ENCODE peak calls at places on chromosomes 4 and X, in seven cellular contexts. One of them, this sample, is unnamed.

GRCh38 chrX:101617211-101618191 is at the start of gene ARMCX6:
- DNase-seq in endothelial cell of umbilical vein: peak
- DNase-seq in progenitor cell of endocrine pancreas: peak
- DNase-seq in A549: peak
- DNase-seq in cardiac fibroblast: peak
- DNase-seq in left lung: peak
- DNase-seq in A673: peak
- DNase-seq in this sample: peak

GRCh38 chrX:80751456-80751855 is 58.2 kb downstream of the BRWD3 start:
- DNase-seq in endothelial cell of umbilical vein: no peak
- DNase-seq in progenitor cell of endocrine pancreas: no peak
- DNase-seq in A549: no peak
- DNase-seq in cardiac fibroblast: no peak
- DNase-seq in left lung: no peak
- DNase-seq in A673: no peak
- DNase-seq in this sample: no peak

GRCh38 chr4:3657917-3658913 is 108.0 kb upstream of the ADRA2C start:
- DNase-seq in endothelial cell of umbilical vein: no peak
- DNase-seq in progenitor cell of endocrine pancreas: no peak
- DNase-seq in A549: no peak
- DNase-seq in cardiac fibroblast: peak
- DNase-seq in left lung: no peak
- DNase-seq in A673: peak
- DNase-seq in this sample: no peak

GRCh38 chrX:75211976-75212375 is 55.9 kb upstream of the ABCB7 start:
- DNase-seq in endothelial cell of umbilical vein: no peak
- DNase-seq in progenitor cell of endocrine pancreas: no peak
- DNase-seq in A549: no peak
- DNase-seq in cardiac fibroblast: no peak
- DNase-seq in left lung: no peak
- DNase-seq in A673: no peak
- DNase-seq in this sample: no peak

GRCh38 chr4:142404191-142404611 is 441.9 kb downstream of the INPP4B start:
- DNase-seq in endothelial cell of umbilical vein: peak
- DNase-seq in progenitor cell of endocrine pancreas: no peak
- DNase-seq in A549: peak
- DNase-seq in cardiac fibroblast: peak
- DNase-seq in left lung: peak
- DNase-seq in A673: peak
- DNase-seq in this sample: no peak

GRCh38 chrX:74509989-74510388 is 88.7 kb downstream of the SLC16A2 start:
- DNase-seq in endothelial cell of umbilical vein: no peak
- DNase-seq in progenitor cell of endocrine pancreas: no peak
- DNase-seq in A549: no peak
- DNase-seq in cardiac fibroblast: peak
- DNase-seq in left lung: no peak
- DNase-seq in A673: no peak
- DNase-seq in this sample: no peak

GRCh38 chr4:55910140-55910539 is 38.6 kb upstream of the CEP135 start:
- DNase-seq in endothelial cell of umbilical vein: no peak
- DNase-seq in progenitor cell of endocrine pancreas: no peak
- DNase-seq in A549: no peak
- DNase-seq in cardiac fibroblast: peak
- DNase-seq in left lung: no peak
- DNase-seq in A673: no peak
- DNase-seq in this sample: no peak

GRCh38 chr4:45063701-45064100 is 337.3 kb upstream of the GNPDA2 start:
- DNase-seq in endothelial cell of umbilical vein: no peak
- DNase-seq in progenitor cell of endocrine pancreas: no peak
- DNase-seq in A549: no peak
- DNase-seq in cardiac fibroblast: no peak
- DNase-seq in left lung: no peak
- DNase-seq in A673: peak
- DNase-seq in this sample: no peak

GRCh38 chr4:170047774-170048354 is 21.7 kb upstream of the MFAP3L start:
- DNase-seq in endothelial cell of umbilical vein: peak
- DNase-seq in progenitor cell of endocrine pancreas: peak
- DNase-seq in A549: peak
- DNase-seq in cardiac fibroblast: peak
- DNase-seq in left lung: no peak
- DNase-seq in A673: peak
- DNase-seq in this sample: no peak

GRCh38 chrX:119647552-119648420 is 41.6 kb upstream of the NKRF start:
- DNase-seq in endothelial cell of umbilical vein: no peak
- DNase-seq in progenitor cell of endocrine pancreas: no peak
- DNase-seq in A549: no peak
- DNase-seq in cardiac fibroblast: no peak
- DNase-seq in left lung: no peak
- DNase-seq in A673: no peak
- DNase-seq in this sample: no peak

GRCh38 chr4:39495446-39496208 is 31.6 kb downstream of the UGDH start:
- DNase-seq in endothelial cell of umbilical vein: no peak
- DNase-seq in progenitor cell of endocrine pancreas: no peak
- DNase-seq in A549: no peak
- DNase-seq in cardiac fibroblast: peak
- DNase-seq in left lung: no peak
- DNase-seq in A673: no peak
- DNase-seq in this sample: no peak

GRCh38 chr4:5932021-5932553 is 39.2 kb upstream of the CRMP1 start:
- DNase-seq in endothelial cell of umbilical vein: no peak
- DNase-seq in progenitor cell of endocrine pancreas: no peak
- DNase-seq in A549: no peak
- DNase-seq in cardiac fibroblast: no peak
- DNase-seq in left lung: no peak
- DNase-seq in A673: no peak
- DNase-seq in this sample: no peak

GRCh38 chr4:13541720-13542576 is 2.4 kb downstream of the NKX3-2 start:
- DNase-seq in endothelial cell of umbilical vein: no peak
- DNase-seq in progenitor cell of endocrine pancreas: peak
- DNase-seq in A549: no peak
- DNase-seq in cardiac fibroblast: no peak
- DNase-seq in left lung: no peak
- DNase-seq in A673: no peak
- DNase-seq in this sample: no peak

GRCh38 chrX:33183366-33183765 is 28.0 kb downstream of the DMD start:
- DNase-seq in endothelial cell of umbilical vein: peak
- DNase-seq in progenitor cell of endocrine pancreas: no peak
- DNase-seq in A549: no peak
- DNase-seq in cardiac fibroblast: peak
- DNase-seq in left lung: no peak
- DNase-seq in A673: peak
- DNase-seq in this sample: no peak

GRCh38 chrX:14351889-14352288 is 177.4 kb upstream of the GLRA2 start:
- DNase-seq in endothelial cell of umbilical vein: no peak
- DNase-seq in progenitor cell of endocrine pancreas: no peak
- DNase-seq in A549: no peak
- DNase-seq in cardiac fibroblast: no peak
- DNase-seq in left lung: no peak
- DNase-seq in A673: peak
- DNase-seq in this sample: no peak

GRCh38 chr4:119299221-119300071 is 22.5 kb downstream of the FABP2 start:
- DNase-seq in endothelial cell of umbilical vein: peak
- DNase-seq in progenitor cell of endocrine pancreas: no peak
- DNase-seq in A549: no peak
- DNase-seq in cardiac fibroblast: peak
- DNase-seq in left lung: no peak
- DNase-seq in A673: peak
- DNase-seq in this sample: no peak

GRCh38 chr4:121555315-121556107 is 141.3 kb downstream of the ANXA5 start:
- DNase-seq in endothelial cell of umbilical vein: no peak
- DNase-seq in progenitor cell of endocrine pancreas: no peak
- DNase-seq in A549: no peak
- DNase-seq in cardiac fibroblast: no peak
- DNase-seq in left lung: no peak
- DNase-seq in A673: no peak
- DNase-seq in this sample: no peak

GRCh38 chr4:26028793-26029511 is 114.9 kb downstream of the SMIM20 start:
- DNase-seq in endothelial cell of umbilical vein: peak
- DNase-seq in progenitor cell of endocrine pancreas: peak
- DNase-seq in A549: no peak
- DNase-seq in cardiac fibroblast: peak
- DNase-seq in left lung: peak
- DNase-seq in A673: peak
- DNase-seq in this sample: no peak

GRCh38 chr4:36394352-36394903 is 113.0 kb downstream of the DTHD1 start:
- DNase-seq in endothelial cell of umbilical vein: no peak
- DNase-seq in progenitor cell of endocrine pancreas: no peak
- DNase-seq in A549: no peak
- DNase-seq in cardiac fibroblast: no peak
- DNase-seq in left lung: no peak
- DNase-seq in A673: no peak
- DNase-seq in this sample: no peak

GRCh38 chr4:155629183-155629825 is 37.3 kb upstream of the GUCY1A1 start:
- DNase-seq in endothelial cell of umbilical vein: peak
- DNase-seq in progenitor cell of endocrine pancreas: no peak
- DNase-seq in A549: no peak
- DNase-seq in cardiac fibroblast: peak
- DNase-seq in left lung: no peak
- DNase-seq in A673: peak
- DNase-seq in this sample: no peak

GRCh38 chrX:130578906-130579305 is 177.1 kb downstream of the RBMX2 start:
- DNase-seq in endothelial cell of umbilical vein: no peak
- DNase-seq in progenitor cell of endocrine pancreas: no peak
- DNase-seq in A549: no peak
- DNase-seq in cardiac fibroblast: peak
- DNase-seq in left lung: no peak
- DNase-seq in A673: no peak
- DNase-seq in this sample: no peak

GRCh38 chrX:7139202-7140081 is 8.1 kb upstream of the STS start:
- DNase-seq in endothelial cell of umbilical vein: no peak
- DNase-seq in progenitor cell of endocrine pancreas: no peak
- DNase-seq in A549: no peak
- DNase-seq in cardiac fibroblast: peak
- DNase-seq in left lung: no peak
- DNase-seq in A673: no peak
- DNase-seq in this sample: no peak

GRCh38 chrX:154049209-154050112 is 29.8 kb upstream of the IRAK1 start:
- DNase-seq in endothelial cell of umbilical vein: no peak
- DNase-seq in progenitor cell of endocrine pancreas: no peak
- DNase-seq in A549: no peak
- DNase-seq in cardiac fibroblast: peak
- DNase-seq in left lung: no peak
- DNase-seq in A673: no peak
- DNase-seq in this sample: no peak

GRCh38 chr4:89724716-89725115 is 112.2 kb downstream of the SNCA start:
- DNase-seq in endothelial cell of umbilical vein: peak
- DNase-seq in progenitor cell of endocrine pancreas: no peak
- DNase-seq in A549: no peak
- DNase-seq in cardiac fibroblast: peak
- DNase-seq in left lung: no peak
- DNase-seq in A673: peak
- DNase-seq in this sample: no peak

GRCh38 chr4:89723096-89723495 is 113.9 kb downstream of the SNCA start:
- DNase-seq in endothelial cell of umbilical vein: peak
- DNase-seq in progenitor cell of endocrine pancreas: no peak
- DNase-seq in A549: no peak
- DNase-seq in cardiac fibroblast: no peak
- DNase-seq in left lung: no peak
- DNase-seq in A673: no peak
- DNase-seq in this sample: no peak

GRCh38 chr4:89722517-89722916 is 114.4 kb downstream of the SNCA start:
- DNase-seq in endothelial cell of umbilical vein: no peak
- DNase-seq in progenitor cell of endocrine pancreas: no peak
- DNase-seq in A549: no peak
- DNase-seq in cardiac fibroblast: no peak
- DNase-seq in left lung: no peak
- DNase-seq in A673: no peak
- DNase-seq in this sample: no peak

GRCh38 chr4:89727236-89727635 is 109.7 kb downstream of the SNCA start:
- DNase-seq in endothelial cell of umbilical vein: no peak
- DNase-seq in progenitor cell of endocrine pancreas: no peak
- DNase-seq in A549: no peak
- DNase-seq in cardiac fibroblast: no peak
- DNase-seq in left lung: no peak
- DNase-seq in A673: no peak
- DNase-seq in this sample: no peak
- TF ChIP-seq CTCF in endothelial cell of umbilical vein: no peak
- TF ChIP-seq CTCF in progenitor cell of endocrine pancreas: no peak
- TF ChIP-seq CTCF in A549: no peak
- TF ChIP-seq CTCF in cardiac fibroblast: no peak
- TF ChIP-seq CTCF in left lung: no peak
- TF ChIP-seq CTCF in A673: no peak
- TF ChIP-seq CTCF in this sample: no peak

GRCh38 chr4:99135541-99136173 is 8.4 kb downstream of the ADH4 start:
- DNase-seq in endothelial cell of umbilical vein: no peak
- DNase-seq in progenitor cell of endocrine pancreas: no peak
- DNase-seq in A549: no peak
- DNase-seq in cardiac fibroblast: no peak
- DNase-seq in left lung: no peak
- DNase-seq in A673: no peak
- DNase-seq in this sample: no peak
- TF ChIP-seq CTCF in endothelial cell of umbilical vein: no peak
- TF ChIP-seq CTCF in progenitor cell of endocrine pancreas: no peak
- TF ChIP-seq CTCF in A549: no peak
- TF ChIP-seq CTCF in cardiac fibroblast: no peak
- TF ChIP-seq CTCF in left lung: no peak
- TF ChIP-seq CTCF in A673: no peak
- TF ChIP-seq CTCF in this sample: no peak

GRCh38 chr4:47109379-47109778 is 78.0 kb downstream of the GABRB1 start:
- DNase-seq in endothelial cell of umbilical vein: no peak
- DNase-seq in progenitor cell of endocrine pancreas: no peak
- DNase-seq in A549: no peak
- DNase-seq in cardiac fibroblast: no peak
- DNase-seq in left lung: no peak
- DNase-seq in A673: no peak
- DNase-seq in this sample: no peak
- TF ChIP-seq CTCF in endothelial cell of umbilical vein: no peak
- TF ChIP-seq CTCF in progenitor cell of endocrine pancreas: no peak
- TF ChIP-seq CTCF in A549: no peak
- TF ChIP-seq CTCF in cardiac fibroblast: no peak
- TF ChIP-seq CTCF in left lung: no peak
- TF ChIP-seq CTCF in A673: peak
- TF ChIP-seq CTCF in this sample: no peak

GRCh38 chr4:102580463-102580842 is 79.3 kb downstream of the NFKB1 start:
- DNase-seq in endothelial cell of umbilical vein: no peak
- DNase-seq in progenitor cell of endocrine pancreas: no peak
- DNase-seq in A549: no peak
- DNase-seq in cardiac fibroblast: no peak
- DNase-seq in left lung: no peak
- DNase-seq in A673: no peak
- DNase-seq in this sample: no peak

GRCh38 chr4:102579794-102580462 is 78.8 kb downstream of the NFKB1 start:
- DNase-seq in endothelial cell of umbilical vein: no peak
- DNase-seq in progenitor cell of endocrine pancreas: no peak
- DNase-seq in A549: no peak
- DNase-seq in cardiac fibroblast: no peak
- DNase-seq in left lung: no peak
- DNase-seq in A673: no peak
- DNase-seq in this sample: no peak

GRCh38 chr4:102578270-102578669 is 77.1 kb downstream of the NFKB1 start:
- DNase-seq in endothelial cell of umbilical vein: no peak
- DNase-seq in progenitor cell of endocrine pancreas: no peak
- DNase-seq in A549: no peak
- DNase-seq in cardiac fibroblast: no peak
- DNase-seq in left lung: no peak
- DNase-seq in A673: no peak
- DNase-seq in this sample: no peak

GRCh38 chr4:102575369-102576129 is 74.4 kb downstream of the NFKB1 start:
- DNase-seq in endothelial cell of umbilical vein: no peak
- DNase-seq in progenitor cell of endocrine pancreas: no peak
- DNase-seq in A549: no peak
- DNase-seq in cardiac fibroblast: no peak
- DNase-seq in left lung: no peak
- DNase-seq in A673: no peak
- DNase-seq in this sample: no peak

GRCh38 chr4:102578819-102579218 is 77.7 kb downstream of the NFKB1 start:
- DNase-seq in endothelial cell of umbilical vein: no peak
- DNase-seq in progenitor cell of endocrine pancreas: no peak
- DNase-seq in A549: no peak
- DNase-seq in cardiac fibroblast: peak
- DNase-seq in left lung: no peak
- DNase-seq in A673: peak
- DNase-seq in this sample: no peak
- TF ChIP-seq CTCF in endothelial cell of umbilical vein: no peak
- TF ChIP-seq CTCF in progenitor cell of endocrine pancreas: peak
- TF ChIP-seq CTCF in A549: no peak
- TF ChIP-seq CTCF in cardiac fibroblast: no peak
- TF ChIP-seq CTCF in left lung: no peak
- TF ChIP-seq CTCF in A673: peak
- TF ChIP-seq CTCF in this sample: no peak

This sample was measured in osteocyte.